ENCODE peak calls at places on chromosomes 6 and 20, in eight cellular contexts. F, P, T, M, Q, U, V and B are unnamed samples.

GRCh38 chr6:14550817-14551216 is 433.2 kb downstream of the CD83 start:
- DNase-seq in F (no peak), P (no peak), T (no peak), M (no peak), Q (no peak), U (no peak), V (no peak), B (no peak)

GRCh38 chr6:44256291-44257006 is 879 bp downstream of the SLC35B2 start:
- DNase-seq in F (peak; percentile 32), P (no peak), T (no peak), M (no peak), Q (no peak), U (no peak), V (no peak), B (no peak)

GRCh38 chr6:134446901-134447300 is 129.0 kb upstream of the SGK1 start:
- DNase-seq in F (no peak), P (no peak), T (no peak), M (no peak), Q (no peak), U (no peak), V (no peak), B (no peak)

GRCh38 chr6:29763491-29764289 is 40.5 kb downstream of the HLA-F start:
- DNase-seq in F (peak; percentile 64), P (no peak), T (no peak), M (peak; percentile 25), Q (no peak), U (no peak), V (no peak), B (no peak)

GRCh38 chr20:47727170-47727880 is 58.0 kb downstream of the SULF2 start:
- DNase-seq in F (no peak), P (peak; percentile 29), T (no peak), M (peak; percentile 69), Q (no peak), U (peak; percentile 80), V (peak; percentile 100), B (peak; percentile 90)

GRCh38 chr6:10404107-10404798 is 10.6 kb downstream of the TFAP2A start:
- DNase-seq in F (peak; percentile 99), P (peak; percentile 71), T (peak; percentile 68), M (peak; percentile 92), Q (peak; percentile 96), U (peak; percentile 92), V (peak; percentile 99), B (peak; percentile 94)

GRCh38 chr6:1821188-1822183 is 211.8 kb downstream of the FOXC1 start:
- DNase-seq in F (peak; percentile 17), P (no peak), T (no peak), M (no peak), Q (no peak), U (no peak), V (no peak), B (no peak)

GRCh38 chr20:13261460-13262301 is 40.6 kb downstream of the ISM1 start:
- DNase-seq in F (peak; percentile 63), P (peak; percentile 49), T (peak; percentile 8), M (peak; percentile 37), Q (peak; percentile 23), U (no peak), V (peak; percentile 5), B (peak; percentile 41)

GRCh38 chr6:15308445-15309213 is 62.8 kb downstream of the JARID2 start:
- DNase-seq in F (no peak), P (no peak), T (no peak), M (no peak), Q (no peak), U (no peak), V (peak; percentile 31), B (no peak)

GRCh38 chr6:41306187-41306854 is 19.8 kb upstream of the TREM1 start:
- DNase-seq in F (peak; percentile 62), P (peak; percentile 33), T (no peak), M (peak; percentile 60), Q (no peak), U (peak; percentile 21), V (peak; percentile 37), B (no peak)

GRCh38 chr6:2616796-2617195 is 133.9 kb downstream of the MYLK4 start:
- DNase-seq in F (no peak), P (no peak), T (no peak), M (no peak), Q (no peak), U (no peak), V (no peak), B (no peak)

GRCh38 chr6:136483906-136484305 is 66.3 kb downstream of the MAP7 start:
- DNase-seq in F (no peak), P (no peak), T (no peak), M (no peak), Q (no peak), U (no peak), V (no peak), B (no peak)